ENCODE peak calls at places on chromosomes 13 and 19, in ten cellular contexts. G is RKO; K is CD4-positive, alpha-beta memory T cell; A is NCI-H1436; J is T-helper 17 cell; O is AG04450; Q is GM18507; H is germinal center; I is T follicular helper cell; N is stomach. Z is an unnamed sample.

GRCh38 chr13:46345866-46346265 is 41.2 kb downstream of the RUBCNL start:
- DNase-seq in J (no peak), N (no peak), Q (no peak), A (no peak), H (no peak), I (no peak), K (no peak), O (no peak), G (no peak), Z (no peak)

GRCh38 chr13:113453962-113454361 is 674 bp upstream of the ADPRHL1 start:
- DNase-seq in A (no peak), Q (no peak), G (no peak), H (no peak), J (no peak), O (no peak), N (no peak), I (no peak), K (no peak), Z (no peak)

GRCh38 chr13:26254583-26255102 is 714 bp downstream of the CDK8 start:
- DNase-seq in A (no peak), Q (peak), I (peak), N (peak), O (no peak), J (peak), G (peak), K (peak), H (peak), Z (peak)

GRCh38 chr13:20160346-20161274 is at the start of gene GJA3:
- DNase-seq in Q (no peak), H (peak), A (no peak), N (no peak), K (peak), I (peak), J (peak), G (peak), O (no peak), Z (no peak)

GRCh38 chr13:92843549-92843948 is 383.1 kb upstream of the GPC6 start:
- DNase-seq in J (no peak), N (no peak), K (no peak), Q (no peak), I (no peak), A (peak), O (peak), G (peak), H (no peak), Z (no peak)

GRCh38 chr13:44969858-44970484 is 19.3 kb downstream of the NUFIP1 start:
- DNase-seq in O (peak), A (no peak), N (no peak), J (no peak), I (no peak), H (peak), G (peak), Q (no peak), K (peak), Z (no peak)

GRCh38 chr13:25171170-25171516 is 945 bp downstream of the AMER2 start:
- DNase-seq in Q (no peak), I (no peak), A (no peak), N (no peak), H (no peak), O (no peak), J (no peak), K (no peak), G (no peak), Z (no peak)

GRCh38 chr19:6213696-6214585 is 65.8 kb downstream of the MLLT1 start:
- DNase-seq in H (no peak), O (no peak), K (no peak), A (no peak), Q (no peak), J (no peak), N (no peak), I (no peak), G (no peak), Z (no peak)

GRCh38 chr19:20422216-20422615 is 143.4 kb downstream of the ZNF737 start:
- DNase-seq in K (no peak), O (no peak), H (no peak), A (no peak), G (no peak), J (no peak), Q (no peak), N (no peak), I (no peak), Z (no peak)

GRCh38 chr19:2054763-2055162 is 3.7 kb upstream of the MKNK2 start:
- DNase-seq in G (no peak), O (no peak), N (no peak), Q (no peak), J (no peak), K (peak), A (no peak), H (no peak), I (no peak), Z (peak)

GRCh38 chr19:58510084-58510862 is 1.5 kb downstream of the SLC27A5 start:
- DNase-seq in H (no peak), J (no peak), I (no peak), O (no peak), Q (no peak), N (no peak), K (no peak), A (no peak), G (no peak), Z (no peak)

GRCh38 chr19:17234911-17235617 is 9.0 kb downstream of the OCEL1 start:
- DNase-seq in I (peak), J (peak), Q (no peak), K (peak), N (peak), A (peak), G (peak), H (peak), O (no peak), Z (peak)

GRCh38 chr19:53463263-53463662 is 4.3 kb upstream of the ZNF813 start:
- DNase-seq in A (no peak), Q (no peak), J (no peak), O (no peak), G (no peak), I (no peak), H (peak), K (no peak), N (no peak), Z (peak)

GRCh38 chr13:75010941-75011340 is 471.0 kb downstream of the TBC1D4 start:
- DNase-seq in G (no peak), H (no peak), O (no peak), Q (no peak), A (no peak), K (no peak), N (no peak), I (no peak), J (no peak), Z (no peak)

GRCh38 chr13:60583911-60584753 is 187.1 kb downstream of the TDRD3 start:
- DNase-seq in O (peak), I (no peak), N (no peak), H (no peak), G (peak), Q (no peak), K (no peak), A (no peak), J (no peak), Z (no peak)

GRCh38 chr13:112446347-112446861 is 70.2 kb downstream of the SPACA7 start:
- DNase-seq in G (no peak), J (no peak), H (no peak), N (peak), O (no peak), K (no peak), A (no peak), Q (no peak), I (no peak), Z (peak)

GRCh38 chr13:26531751-26532150 is 25.7 kb upstream of the WASF3 start:
- DNase-seq in Q (no peak), J (no peak), G (no peak), A (no peak), H (no peak), K (no peak), N (no peak), I (no peak), O (no peak), Z (no peak)

GRCh38 chr19:31641591-31641990 is 292.4 kb upstream of the TSHZ3 start:
- DNase-seq in H (no peak), N (no peak), I (no peak), G (no peak), J (no peak), A (no peak), Q (no peak), K (no peak), O (no peak), Z (no peak)

GRCh38 chr19:32363175-32363574 is 17.8 kb downstream of the ZNF507 start:
- DNase-seq in Q (no peak), I (no peak), O (no peak), G (no peak), H (no peak), J (no peak), A (no peak), K (no peak), N (no peak), Z (no peak)

GRCh38 chr13:49444517-49445395 is 682 bp downstream of the SETDB2 start:
- DNase-seq in N (no peak), H (peak), O (no peak), K (peak), A (no peak), I (peak), J (no peak), Q (no peak), G (peak), Z (peak)

GRCh38 chr13:26605845-26606244 is 48.4 kb downstream of the WASF3 start:
- DNase-seq in H (no peak), J (no peak), A (no peak), N (no peak), O (no peak), K (no peak), G (peak), Q (no peak), I (no peak), Z (no peak)

GRCh38 chr19:13022859-13023636 is 27.8 kb downstream of the NFIX start:
- DNase-seq in I (no peak), K (no peak), O (peak), H (no peak), J (no peak), G (no peak), N (peak), Q (no peak), A (peak), Z (peak)

GRCh38 chr19:18208098-18208951 is 4.5 kb upstream of the RAB3A start:
- DNase-seq in A (no peak), G (no peak), O (peak), Q (no peak), I (peak), J (peak), N (no peak), H (peak), K (peak), Z (peak)

GRCh38 chr13:30843548-30843947 is 62.5 kb upstream of the MEDAG start:
- DNase-seq in I (no peak), A (no peak), O (no peak), J (no peak), K (no peak), G (no peak), N (no peak), H (no peak), Q (no peak), Z (no peak)

GRCh38 chr19:8655340-8655709 is 24.9 kb downstream of the NFILZ start:
- DNase-seq in K (peak), H (no peak), G (no peak), Q (no peak), O (no peak), A (no peak), J (no peak), I (no peak), N (no peak), Z (no peak)

GRCh38 chr13:25170554-25171107 is 1.5 kb downstream of the AMER2 start:
- DNase-seq in J (no peak), Q (no peak), A (no peak), G (no peak), I (no peak), H (peak), O (no peak), N (no peak), K (no peak), Z (no peak)

GRCh38 chr13:69226427-69226826 is 881.2 kb upstream of the ATXN8OS start:
- DNase-seq in N (no peak), H (no peak), K (no peak), O (no peak), I (no peak), A (no peak), G (no peak), J (no peak), Q (no peak), Z (no peak)

GRCh38 chr13:106348032-106348431 is 187.4 kb downstream of the EFNB2 start:
- DNase-seq in K (no peak), G (peak), H (no peak), N (no peak), A (no peak), O (no peak), Q (no peak), I (no peak), J (no peak), Z (no peak)

GRCh38 chr19:13844130-13844631 is 32.8 kb upstream of the NANOS3 start:
- DNase-seq in N (no peak), G (no peak), Q (no peak), I (no peak), A (no peak), K (peak), J (peak), H (no peak), O (no peak), Z (peak)

Z was measured in colonic mucosa.